ENCODE peak calls at places on chromosome 6, in nine cellular contexts. E is CD8-positive, alpha-beta T cell; L is prostate gland; U is H9; S is tibial artery; J is psoas muscle; D is mammary epithelial cell; X is heart left ventricle; B is stomach. C is an unnamed sample. For H3K4me1, the result is how much of the 10 kb centered on the place peaks cover.

GRCh38 chr6:160300076-160300695 is 41.6 kb upstream of the SLC22A2 start:
- DNase-seq in X (no peak), D (peak), B (peak), E (no peak), L (no peak), S (no peak), U (no peak), J (no peak), C (no peak)

GRCh38 chr6:134535831-134536230 is 217.9 kb upstream of the SGK1 start:
- DNase-seq in B (no peak), D (peak), L (no peak), S (no peak), E (no peak), U (no peak), X (no peak), J (no peak), C (no peak)

GRCh38 chr6:56101141-56101553 is 146.2 kb downstream of the COL21A1 start:
- DNase-seq in J (no peak), B (no peak), L (no peak), S (no peak), U (no peak), E (no peak), D (peak), X (no peak), C (no peak)

GRCh38 chr6:149761438-149761837 is 11.9 kb downstream of the PCMT1 start:
- DNase-seq in D (no peak), S (no peak), J (no peak), L (no peak), U (no peak), X (no peak), B (no peak), E (no peak), C (no peak)

GRCh38 chr6:149862901-149863595 is 1.1 kb downstream of the LRP11 start:
- DNase-seq in D (peak), E (no peak), X (peak), B (peak), S (peak), J (peak), L (peak), U (peak), C (peak)

GRCh38 chr6:140354296-140354695 is 979.8 kb upstream of the CITED2 start:
- DNase-seq in X (no peak), S (no peak), U (no peak), L (no peak), J (no peak), B (no peak), E (no peak), D (no peak), C (no peak)

GRCh38 chr6:37566209-37566859 is 66.6 kb upstream of the CCDC167 start:
- DNase-seq in S (no peak), L (peak), B (peak), E (peak), D (peak), X (peak), J (peak), U (peak), C (no peak)

GRCh38 chr6:165488624-165489295 is 174.3 kb downstream of the PDE10A start:
- DNase-seq in U (no peak), J (no peak), S (no peak), X (no peak), L (no peak), B (no peak), D (no peak), E (no peak), C (no peak)

GRCh38 chr6:89239338-89239737 is 22.2 kb upstream of the GABRR1 start:
- DNase-seq in L (no peak), S (no peak), J (no peak), B (no peak), U (peak), X (no peak), D (no peak), E (no peak), C (no peak)

GRCh38 chr6:169933839-169934698 is 182.6 kb downstream of the ERMARD start:
- DNase-seq in X (peak), B (peak), S (peak), J (peak), U (no peak), L (peak), D (no peak), E (no peak), C (no peak)

GRCh38 chr6:35562060-35562459 is 49.4 kb upstream of the TULP1 start:
- DNase-seq in S (peak), J (no peak), X (no peak), B (no peak), E (no peak), U (no peak), L (no peak), D (no peak), C (no peak)

GRCh38 chr6:116034327-116034726 is 26.4 kb downstream of the FRK start:
- DNase-seq in B (no peak), S (no peak), D (peak), E (no peak), U (no peak), L (no peak), J (no peak), X (no peak), C (no peak)

GRCh38 chr6:131917318-131917717 is 33.9 kb downstream of the CCN2 start:
- DNase-seq in E (no peak), L (no peak), D (no peak), S (no peak), X (no peak), B (no peak), U (no peak), J (no peak), C (no peak)

GRCh38 chr6:37710616-37711015 is 12.9 kb upstream of the MDGA1 start:
- DNase-seq in S (no peak), L (no peak), E (no peak), B (no peak), D (no peak), J (no peak), U (no peak), X (no peak), C (no peak)

GRCh38 chr6:14822689-14823088 is 423.2 kb upstream of the JARID2 start:
- DNase-seq in S (no peak), X (no peak), L (no peak), E (no peak), B (no peak), U (no peak), D (no peak), J (no peak), C (no peak)

GRCh38 chr6:5208491-5208890 is 52.3 kb downstream of the LYRM4 start:
- DNase-seq in D (no peak), S (no peak), L (no peak), U (no peak), E (no peak), X (no peak), J (no peak), B (no peak), C (no peak)

GRCh38 chr6:77457720-77458349 is 5.5 kb downstream of the HTR1B start:
- DNase-seq in S (peak), U (peak), E (no peak), L (peak), B (peak), X (peak), J (peak), D (peak), C (no peak)

GRCh38 chr6:144466716-144467115 is 181.6 kb downstream of the UTRN start:
- DNase-seq in S (no peak), B (no peak), D (no peak), J (no peak), X (no peak), E (no peak), L (no peak), U (no peak), C (no peak)

GRCh38 chr6:55562318-55562717 is 16.7 kb downstream of the HMGCLL1 start:
- DNase-seq in U (no peak), D (no peak), S (no peak), L (no peak), E (no peak), X (no peak), B (no peak), J (no peak), C (no peak)

GRCh38 chr6:55812509-55812908 is 62.9 kb downstream of the BMP5 start:
- DNase-seq in J (no peak), D (no peak), E (no peak), X (no peak), L (no peak), B (no peak), U (no peak), S (no peak), C (no peak)

GRCh38 chr6:138787138-138787537 is 8.7 kb upstream of the ECT2L start:
- DNase-seq in X (no peak), E (no peak), B (no peak), S (no peak), L (no peak), U (no peak), D (no peak), J (no peak), C (no peak)

GRCh38 chr6:148947621-148948444 is 201.0 kb downstream of the UST start:
- DNase-seq in J (peak), X (peak), D (peak), S (peak), E (peak), B (peak), U (peak), L (peak), C (peak)

GRCh38 chr6:20853828-20854227 is 319.6 kb downstream of the CDKAL1 start:
- DNase-seq in J (no peak), D (no peak), S (no peak), E (no peak), U (no peak), B (no peak), X (no peak), L (no peak), C (no peak)

GRCh38 chr6:163349001-163349680 is 65.4 kb upstream of the QKI start:
- DNase-seq in X (no peak), J (no peak), S (no peak), B (no peak), U (no peak), L (no peak), D (no peak), E (no peak), C (no peak)

GRCh38 chr6:44486002-44486421 is 98.5 kb downstream of the CDC5L start:
- DNase-seq in X (no peak), E (no peak), D (peak), U (no peak), B (no peak), S (no peak), J (no peak), L (no peak), C (no peak)

GRCh38 chr6:166375013-166375412 is 7.7 kb downstream of the MPC1 start:
- DNase-seq in B (no peak), U (no peak), L (no peak), J (no peak), E (no peak), D (peak), S (no peak), X (no peak), C (no peak)

GRCh38 chr6:95487817-95488216 is 89.5 kb upstream of the MANEA start:
- DNase-seq in J (no peak), D (no peak), B (no peak), E (no peak), X (no peak), L (no peak), S (no peak), U (no peak), C (no peak)

DNA sequence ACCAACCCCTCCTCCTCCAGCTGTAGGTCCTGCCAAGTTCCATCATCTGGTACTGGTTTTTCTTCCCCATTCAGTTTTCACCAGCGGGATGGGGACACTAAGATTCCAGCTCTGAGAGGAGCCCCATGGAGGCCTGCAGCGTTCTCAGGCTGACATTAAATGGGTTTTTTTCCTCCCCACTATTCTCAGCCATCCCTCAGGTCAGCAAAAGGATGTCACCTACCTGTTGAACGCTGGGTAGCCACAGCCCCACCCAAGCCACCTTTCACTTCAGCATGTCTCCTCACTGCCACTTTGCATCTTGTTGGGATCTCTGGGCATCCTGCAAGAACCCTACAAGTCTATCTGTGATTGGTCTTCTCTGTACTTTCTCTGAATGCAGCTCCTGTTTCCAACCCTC is 6.8 kb downstream of the KCNK17 start:
- DNase-seq in L (no peak), D (no peak), B (no peak), S (no peak), X (no peak), J (no peak), U (no peak), E (no peak), C (no peak)
- TF ChIP-seq CTCF in L (no peak), D (no peak), B (no peak), S (no peak), X (no peak), J (no peak), U (no peak), E (no peak), C (no peak)

GRCh38 chr6:110421749-110422443 is 6.5 kb upstream of the DDO start:
- DNase-seq in J (no peak), S (no peak), D (no peak), X (no peak), B (no peak), U (no peak), E (no peak), L (no peak), C (no peak)
- H3K4me1 ChIP-seq in J (under half), S (under half), D (under half), X (under half), B (under half), U (under half), E (under half), L (under half), C (under half)

DNA sequence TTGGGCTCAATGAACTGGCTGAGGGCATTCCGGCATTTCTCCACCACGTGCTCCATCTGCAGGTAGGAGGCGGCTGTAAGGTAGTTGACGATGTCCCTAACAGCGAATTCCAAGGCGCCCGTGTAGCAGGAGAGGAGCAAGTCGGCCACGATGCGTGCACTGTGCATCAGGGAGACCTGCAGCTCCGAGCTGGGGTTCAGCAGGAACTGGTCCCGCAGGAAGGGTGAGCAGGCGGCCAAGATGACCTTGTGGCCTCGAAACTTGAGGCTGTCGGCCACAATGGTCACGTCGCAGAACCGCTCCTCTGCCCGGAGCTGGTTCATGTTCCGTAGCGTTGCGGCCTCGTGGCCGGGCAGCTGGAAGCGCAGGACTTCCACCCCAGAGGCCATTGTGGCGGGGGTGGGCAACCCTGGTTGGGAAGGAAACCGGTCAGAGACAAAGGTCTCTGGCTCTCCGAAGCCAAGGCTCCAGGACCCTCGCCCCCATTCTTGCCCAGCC is 920 bp downstream of the ZBTB12 start:
- DNase-seq in L (no peak), S (no peak), E (no peak), D (no peak), X (no peak), J (no peak), B (no peak), U (peak), C (no peak)
- TF ChIP-seq CTCF in L (no peak), S (no peak), E (no peak), D (no peak), X (no peak), J (no peak), B (no peak), U (no peak), C (no peak)

DNA sequence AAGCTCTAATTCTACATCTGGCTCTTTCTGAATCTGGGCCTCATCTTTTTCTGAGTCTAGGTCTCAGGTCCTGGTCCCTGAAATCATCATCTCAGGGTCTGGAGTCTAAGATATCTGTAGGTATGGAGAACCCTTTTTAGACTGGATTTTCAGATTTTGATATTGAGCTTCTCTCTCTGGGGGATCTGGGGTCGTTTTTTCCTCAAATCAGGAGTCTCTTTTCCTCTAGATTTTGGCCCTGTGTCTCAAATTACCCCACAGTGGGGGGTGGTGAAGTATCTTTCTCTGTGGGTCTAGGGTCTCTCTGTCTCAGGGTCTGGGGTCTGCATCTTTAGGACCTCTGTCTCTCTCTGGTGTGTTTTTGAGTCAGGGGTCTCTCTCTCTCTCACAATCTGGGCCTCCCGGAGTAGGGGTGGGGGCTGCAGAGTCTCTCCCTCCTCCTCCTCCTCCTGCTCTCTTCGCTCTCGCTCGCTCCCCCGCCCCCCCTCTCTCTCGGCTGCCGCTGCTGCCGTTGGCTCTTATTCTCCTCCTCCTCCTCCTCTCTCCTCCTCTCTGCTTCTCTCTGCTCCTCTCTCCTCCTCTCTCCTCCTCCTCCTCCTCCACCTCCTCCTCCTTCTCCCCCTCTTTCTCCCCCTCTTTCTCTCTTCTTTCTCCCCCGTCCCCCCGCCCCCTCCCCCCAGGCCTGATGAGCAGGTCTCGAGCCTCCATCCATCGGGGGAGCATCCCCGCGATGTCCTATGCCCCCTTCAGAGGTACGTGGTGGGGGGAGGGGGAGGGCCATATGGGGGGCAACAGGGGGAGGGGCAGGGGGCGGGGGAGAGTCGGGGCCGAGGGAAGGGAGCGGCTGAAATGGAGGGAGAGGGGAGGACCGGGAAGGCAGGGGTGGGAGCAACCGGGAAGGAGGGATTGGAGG is at the start of gene SYNGAP1:
- DNase-seq in L (no peak), B (no peak), J (peak), U (peak), E (no peak), S (peak), D (no peak), X (peak), C (peak)
- H3K4me1 ChIP-seq in L (under half), B (half or more), J (under half), U (under half), E (half or more), S (under half), D (under half), X (under half), C (half or more)

DNA sequence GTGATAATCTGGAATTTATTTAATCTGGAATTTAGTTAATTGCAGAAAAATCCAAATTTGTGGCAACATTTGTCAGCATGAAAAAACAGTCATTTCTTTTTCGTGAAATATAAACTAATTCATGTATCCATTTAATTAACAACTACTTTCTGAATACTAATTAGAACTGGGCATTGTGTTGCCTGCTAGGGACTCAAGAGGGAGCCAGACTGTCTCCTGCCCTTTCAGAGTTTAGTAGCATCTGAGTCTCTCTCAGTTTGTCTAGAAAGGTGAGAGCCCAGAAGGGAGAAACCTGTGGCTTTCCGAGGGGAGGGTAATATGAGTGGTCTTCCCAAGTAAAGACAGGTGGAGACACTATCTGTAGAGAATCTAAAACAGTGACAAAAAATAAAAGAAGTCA is 210.9 kb upstream of the HDDC2 start:
- DNase-seq in E (no peak), D (peak), B (no peak), U (peak), S (no peak), X (no peak), J (no peak), L (no peak), C (no peak)
- TF ChIP-seq CTCF in E (no peak), D (peak), B (no peak), U (peak), S (no peak), X (no peak), J (peak), L (no peak), C (no peak)

GRCh38 chr6:156787569-156788492 is 10.7 kb downstream of the ARID1B start:
- DNase-seq in L (no peak), B (no peak), D (no peak), J (no peak), S (no peak), X (no peak), E (no peak), U (no peak), C (no peak)
- H3K4me1 ChIP-seq in L (under half), B (under half), D (under half), J (half or more), S (under half), X (under half), E (half or more), U (under half), C (half or more)

DNA sequence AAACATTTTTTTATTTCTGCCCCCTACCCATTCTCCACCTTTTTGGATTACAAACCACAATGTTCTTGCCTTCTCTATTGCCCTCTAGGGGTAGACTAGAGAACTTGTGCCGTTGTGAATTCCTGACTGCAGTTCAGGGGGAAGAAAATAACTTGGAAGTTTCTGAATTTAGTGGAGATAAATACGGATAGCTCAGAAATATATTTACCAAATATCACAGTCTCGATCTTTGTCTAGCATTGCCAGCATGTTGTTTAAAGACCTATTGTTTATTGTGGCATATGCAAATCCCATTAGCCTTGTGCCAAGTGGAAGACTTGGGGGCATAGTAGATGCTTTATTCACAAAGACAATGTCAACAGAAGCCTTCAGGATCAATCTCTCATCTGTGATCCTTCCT is 154.1 kb upstream of the MMS22L start:
- DNase-seq in B (no peak), X (no peak), E (no peak), J (no peak), U (no peak), S (no peak), D (peak), L (no peak), C (no peak)
- TF ChIP-seq CTCF in B (peak), X (peak), E (no peak), J (peak), U (peak), S (no peak), D (peak), L (no peak), C (peak)

GRCh38 chr6:118708736-118709135 is 57.3 kb upstream of the CEP85L start:
- DNase-seq in E (no peak), S (no peak), B (no peak), X (no peak), D (no peak), L (no peak), J (no peak), U (no peak), C (no peak)
- H3K4me1 ChIP-seq in E (half or more), S (under half), B (under half), X (under half), D (half or more), L (under half), J (under half), U (under half), C (under half)